ENCODE peak calls at places on chromosomes 6 and 20, in eight cellular contexts. G, A, J, N, I, B, X and P are unnamed samples.
A peak's percentile ranks its signal among the peaks of the same experiment; 100 is the strongest.

GRCh38 chr6:113065606-113066005 is 718.5 kb downstream of the RFPL4B start:
- DNase-seq in G (no peak), A (no peak), J (no peak), N (peak; percentile 74), I (no peak), B (peak; percentile 43), X (peak; percentile 50), P (peak; percentile 91)

GRCh38 chr6:52305385-52305784 is 20.8 kb upstream of the MCM3 start:
- DNase-seq in G (no peak), A (no peak), J (no peak), N (peak; percentile 51), I (no peak), B (no peak), X (no peak), P (no peak)

GRCh38 chr20:32534661-32535240 is 50.4 kb downstream of the NOL4L start:
- DNase-seq in G (no peak), A (no peak), J (no peak), N (no peak), I (no peak), B (no peak), X (no peak), P (no peak)

GRCh38 chr20:60256811-60257210 is 298.6 kb downstream of the CDH26 start:
- DNase-seq in G (no peak), A (no peak), J (no peak), N (no peak), I (no peak), B (no peak), X (no peak), P (no peak)

GRCh38 chr20:33719277-33719988 is 677 bp downstream of the PXMP4 start:
- DNase-seq in G (no peak), A (no peak), J (no peak), N (no peak), I (no peak), B (no peak), X (peak; percentile 22), P (no peak)

GRCh38 chr6:6661684-6662083 is 73.2 kb downstream of the LY86 start:
- DNase-seq in G (peak; percentile 56), A (no peak), J (no peak), N (peak; percentile 54), I (no peak), B (no peak), X (peak; percentile 63), P (peak; percentile 54)

GRCh38 chr6:7175463-7175862 is 67.7 kb downstream of the RREB1 start:
- DNase-seq in G (no peak), A (no peak), J (no peak), N (peak; percentile 61), I (no peak), B (no peak), X (no peak), P (peak; percentile 67)

GRCh38 chr6:22147983-22148797 is 148.6 kb downstream of the PRL start:
- DNase-seq in G (no peak), A (no peak), J (no peak), N (peak; percentile 75), I (no peak), B (peak; percentile 90), X (peak; percentile 62), P (peak; percentile 90)

GRCh38 chr6:100346828-100347227 is 117.9 kb downstream of the SIM1 start:
- DNase-seq in G (no peak), A (no peak), J (no peak), N (peak; percentile 84), I (no peak), B (peak; percentile 90), X (peak; percentile 66), P (peak; percentile 78)

GRCh38 chr20:59673288-59673997 is 69.1 kb downstream of the PHACTR3 start:
- DNase-seq in G (no peak), A (no peak), J (no peak), N (no peak), I (no peak), B (no peak), X (no peak), P (no peak)

GRCh38 chr6:142821860-142822259 is 123.1 kb downstream of the HIVEP2 start:
- DNase-seq in G (no peak), A (no peak), J (no peak), N (peak; percentile 37), I (no peak), B (no peak), X (peak; percentile 33), P (no peak)

GRCh38 chr20:59000326-59000725 is 6.7 kb downstream of the CTSZ start:
- DNase-seq in G (no peak), A (no peak), J (no peak), N (no peak), I (no peak), B (no peak), X (no peak), P (no peak)

GRCh38 chr20:38997622-38998021 is 35.5 kb downstream of the DHX35 start:
- DNase-seq in G (no peak), A (no peak), J (no peak), N (no peak), I (peak; percentile 69), B (no peak), X (no peak), P (no peak)

GRCh38 chr6:159983641-159984080 is 14.8 kb downstream of the IGF2R start:
- DNase-seq in G (no peak), A (no peak), J (no peak), N (peak; percentile 36), I (no peak), B (peak; percentile 61), X (peak; percentile 42), P (peak; percentile 81)

GRCh38 chr6:90660971-90661370 is 74.1 kb upstream of the MAP3K7 start:
- DNase-seq in G (no peak), A (no peak), J (no peak), N (no peak), I (no peak), B (no peak), X (no peak), P (no peak)

GRCh38 chr6:34795836-34796425 is 4.0 kb downstream of the BLTP3A start:
- DNase-seq in G (peak; percentile 83), A (no peak), J (no peak), N (peak; percentile 15), I (no peak), B (peak; percentile 25), X (peak; percentile 53), P (peak; percentile 59)

GRCh38 chr6:34792605-34793500 is 970 bp downstream of the BLTP3A start:
- DNase-seq in G (peak; percentile 76), A (no peak), J (no peak), N (peak; percentile 62), I (no peak), B (peak; percentile 32), X (peak; percentile 74), P (peak; percentile 69)

GRCh38 chr6:34793877-34794276 is 2.0 kb downstream of the BLTP3A start:
- DNase-seq in G (no peak), A (no peak), J (no peak), N (no peak), I (no peak), B (no peak), X (no peak), P (no peak)

GRCh38 chr6:34791164-34791841 is 580 bp upstream of the BLTP3A start:
- DNase-seq in G (no peak), A (peak; percentile 5), J (no peak), N (peak; percentile 16), I (peak; percentile 58), B (peak; percentile 25), X (peak; percentile 30), P (peak; percentile 28)

DNA sequence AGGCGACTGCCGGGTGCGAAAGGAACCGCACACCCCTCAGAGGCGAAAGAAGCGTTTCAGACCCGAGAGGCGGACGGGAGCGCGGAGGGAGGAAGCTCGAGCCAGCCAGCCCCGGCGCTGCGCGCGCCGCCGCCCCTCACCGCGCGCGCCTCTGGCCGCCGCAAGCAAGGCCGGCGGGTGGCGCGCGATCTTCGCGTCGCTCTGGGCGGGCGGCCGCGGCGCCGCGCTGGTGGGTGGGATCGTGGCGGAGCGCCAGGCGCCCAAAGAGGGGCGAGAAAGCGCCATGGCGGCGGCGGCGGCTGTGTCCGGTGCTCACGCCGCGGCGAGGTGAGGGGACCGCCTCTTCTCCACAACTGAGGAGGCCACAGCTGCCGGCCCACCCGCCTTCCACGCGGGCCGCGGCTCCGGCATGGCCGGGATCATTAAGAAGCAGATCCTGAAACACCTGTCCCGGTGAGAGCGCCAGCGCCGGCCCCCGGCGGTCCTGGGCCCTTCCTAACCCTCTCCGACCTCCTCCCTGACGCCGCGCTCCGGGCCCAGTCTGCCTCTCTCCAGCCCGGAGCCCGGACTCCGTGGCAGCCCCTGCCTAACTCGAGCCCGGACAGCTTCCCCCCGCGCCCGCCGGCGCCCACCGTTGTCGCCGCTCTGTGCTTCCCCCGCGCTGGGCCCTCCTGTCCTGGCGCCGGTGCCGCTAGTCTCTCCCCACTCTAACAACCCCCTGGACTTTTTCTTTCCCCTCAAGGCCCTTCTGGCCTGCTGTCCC is at the start of gene BLTP3A:
- DNase-seq in G (no peak), A (peak; percentile 17), J (no peak), N (peak; percentile 57), I (peak; percentile 96), B (peak; percentile 45), X (peak; percentile 49), P (peak; percentile 57)
- TF ChIP-seq CTCF in G (peak; percentile 6), A (no peak), J (peak; percentile 53), N (no peak), I (no peak), B (no peak), X (no peak), P (no peak)

GRCh38 chr6:25333471-25333870 is 54.3 kb downstream of the CARMIL1 start:
- DNase-seq in G (no peak), A (no peak), J (no peak), N (no peak), I (no peak), B (no peak), X (no peak), P (no peak)
- H3K4me3 ChIP-seq in G (no peak overlapping the region), A (no peak overlapping the region), J (no peak overlapping the region), N (no peak overlapping the region), I (no peak overlapping the region), B (no peak overlapping the region), X (no peak overlapping the region), P (no peak overlapping the region)

GRCh38 chr6:43503443-43503842 is 6.7 kb downstream of the LRRC73 start:
- DNase-seq in G (no peak), A (no peak), J (no peak), N (no peak), I (no peak), B (no peak), X (no peak), P (no peak)

GRCh38 chr6:43506667-43507471 is 3.3 kb downstream of the LRRC73 start:
- DNase-seq in G (peak; percentile 62), A (peak; percentile 67), J (peak; percentile 71), N (peak; percentile 77), I (peak; percentile 85), B (peak; percentile 81), X (peak; percentile 84), P (peak; percentile 88)

GRCh38 chr6:43504756-43505593 is 5.2 kb downstream of the LRRC73 start:
- DNase-seq in G (no peak), A (no peak), J (no peak), N (no peak), I (no peak), B (no peak), X (no peak), P (no peak)

GRCh38 chr6:43506171-43506570 is 4.0 kb downstream of the LRRC73 start:
- DNase-seq in G (no peak), A (no peak), J (no peak), N (no peak), I (no peak), B (no peak), X (no peak), P (no peak)

GRCh38 chr6:43505718-43506117 is 4.4 kb downstream of the LRRC73 start:
- DNase-seq in G (no peak), A (no peak), J (no peak), N (no peak), I (no peak), B (no peak), X (no peak), P (no peak)
- TF ChIP-seq CTCF in G (no peak), A (no peak), J (peak; percentile 29), N (no peak), I (no peak), B (no peak), X (no peak), P (no peak)

GRCh38 chr6:110329348-110329728 is 28.8 kb downstream of the METTL24 start:
- DNase-seq in G (no peak), A (no peak), J (no peak), N (peak; percentile 68), I (no peak), B (no peak), X (peak; percentile 17), P (no peak)
- H3K4me3 ChIP-seq in G (no peak overlapping the region), A (no peak overlapping the region), J (peak overlapping the region; percentile 11), N (peak overlapping the region; percentile 38), I (no peak overlapping the region), B (no peak overlapping the region), X (peak overlapping the region; percentile 36), P (peak overlapping the region; percentile 44)